ENCODE peak calls at places on chromosome 1, in eight cellular contexts. One of them, this sample, is unnamed.

GRCh38 chr1:111769517-111770146 is 13.9 kb downstream of the DDX20 start:
- DNase-seq in T1000: no peak
- DNase-seq in tibial artery: no peak
- DNase-seq in sciatic nerve: no peak
- DNase-seq in GM04504: peak
- DNase-seq in EL: peak
- DNase-seq in activated CD8-positive, alpha-beta memory T cell treated with anti-CD3 and anti-CD28 coated beads for 48 hours: no peak
- DNase-seq in ELF-1: no peak
- DNase-seq in this sample: peak

GRCh38 chr1:40652979-40653378 is 12.5 kb downstream of the RIMS3 start:
- DNase-seq in EL: no peak
- DNase-seq in GM04504: no peak
- DNase-seq in sciatic nerve: no peak
- DNase-seq in activated CD8-positive, alpha-beta memory T cell treated with anti-CD3 and anti-CD28 coated beads for 48 hours: no peak
- DNase-seq in T1000: no peak
- DNase-seq in ELF-1: no peak
- DNase-seq in tibial artery: no peak
- DNase-seq in this sample: no peak

GRCh38 chr1:117093091-117093534 is 28.4 kb downstream of the TRIM45 start:
- DNase-seq in T1000: peak
- DNase-seq in sciatic nerve: no peak
- DNase-seq in GM04504: peak
- DNase-seq in activated CD8-positive, alpha-beta memory T cell treated with anti-CD3 and anti-CD28 coated beads for 48 hours: no peak
- DNase-seq in EL: peak
- DNase-seq in tibial artery: peak
- DNase-seq in ELF-1: peak
- DNase-seq in this sample: peak

GRCh38 chr1:21381354-21381753 is 58.6 kb upstream of the NBPF3 start:
- DNase-seq in ELF-1: peak
- DNase-seq in activated CD8-positive, alpha-beta memory T cell treated with anti-CD3 and anti-CD28 coated beads for 48 hours: no peak
- DNase-seq in sciatic nerve: no peak
- DNase-seq in T1000: no peak
- DNase-seq in EL: no peak
- DNase-seq in GM04504: no peak
- DNase-seq in tibial artery: no peak
- DNase-seq in this sample: no peak

GRCh38 chr1:209791920-209792319 is 7.6 kb upstream of the C1orf74 start:
- DNase-seq in activated CD8-positive, alpha-beta memory T cell treated with anti-CD3 and anti-CD28 coated beads for 48 hours: no peak
- DNase-seq in GM04504: no peak
- DNase-seq in T1000: no peak
- DNase-seq in EL: no peak
- DNase-seq in tibial artery: no peak
- DNase-seq in ELF-1: no peak
- DNase-seq in sciatic nerve: no peak
- DNase-seq in this sample: no peak

GRCh38 chr1:211610779-211611556 is 32.0 kb upstream of the SLC30A1 start:
- DNase-seq in sciatic nerve: no peak
- DNase-seq in activated CD8-positive, alpha-beta memory T cell treated with anti-CD3 and anti-CD28 coated beads for 48 hours: no peak
- DNase-seq in GM04504: no peak
- DNase-seq in EL: no peak
- DNase-seq in tibial artery: peak
- DNase-seq in T1000: no peak
- DNase-seq in ELF-1: no peak
- DNase-seq in this sample: peak

GRCh38 chr1:67791686-67792475 is 41.4 kb downstream of the GNG12 start:
- DNase-seq in tibial artery: no peak
- DNase-seq in GM04504: peak
- DNase-seq in EL: peak
- DNase-seq in activated CD8-positive, alpha-beta memory T cell treated with anti-CD3 and anti-CD28 coated beads for 48 hours: no peak
- DNase-seq in sciatic nerve: no peak
- DNase-seq in ELF-1: peak
- DNase-seq in T1000: peak
- DNase-seq in this sample: peak

GRCh38 chr1:84835169-84835568 is 57.8 kb downstream of the LPAR3 start:
- DNase-seq in ELF-1: no peak
- DNase-seq in EL: no peak
- DNase-seq in activated CD8-positive, alpha-beta memory T cell treated with anti-CD3 and anti-CD28 coated beads for 48 hours: no peak
- DNase-seq in tibial artery: no peak
- DNase-seq in GM04504: no peak
- DNase-seq in T1000: no peak
- DNase-seq in sciatic nerve: no peak
- DNase-seq in this sample: no peak

GRCh38 chr1:223125249-223125648 is 17.8 kb downstream of the TLR5 start:
- DNase-seq in ELF-1: no peak
- DNase-seq in activated CD8-positive, alpha-beta memory T cell treated with anti-CD3 and anti-CD28 coated beads for 48 hours: no peak
- DNase-seq in tibial artery: no peak
- DNase-seq in sciatic nerve: no peak
- DNase-seq in EL: no peak
- DNase-seq in T1000: no peak
- DNase-seq in GM04504: no peak
- DNase-seq in this sample: no peak

GRCh38 chr1:176379626-176380339 is 83.2 kb upstream of the PAPPA2 start:
- DNase-seq in activated CD8-positive, alpha-beta memory T cell treated with anti-CD3 and anti-CD28 coated beads for 48 hours: no peak
- DNase-seq in EL: no peak
- DNase-seq in tibial artery: peak
- DNase-seq in sciatic nerve: no peak
- DNase-seq in ELF-1: no peak
- DNase-seq in T1000: no peak
- DNase-seq in GM04504: no peak
- DNase-seq in this sample: no peak

GRCh38 chr1:230570724-230571390 is 71.4 kb upstream of the COG2 start:
- DNase-seq in ELF-1: no peak
- DNase-seq in activated CD8-positive, alpha-beta memory T cell treated with anti-CD3 and anti-CD28 coated beads for 48 hours: no peak
- DNase-seq in tibial artery: no peak
- DNase-seq in sciatic nerve: no peak
- DNase-seq in GM04504: no peak
- DNase-seq in EL: no peak
- DNase-seq in T1000: no peak
- DNase-seq in this sample: no peak

GRCh38 chr1:235460768-235461167 is 43.5 kb downstream of the B3GALNT2 start:
- DNase-seq in tibial artery: no peak
- DNase-seq in sciatic nerve: no peak
- DNase-seq in ELF-1: no peak
- DNase-seq in T1000: no peak
- DNase-seq in EL: no peak
- DNase-seq in GM04504: no peak
- DNase-seq in activated CD8-positive, alpha-beta memory T cell treated with anti-CD3 and anti-CD28 coated beads for 48 hours: no peak
- DNase-seq in this sample: no peak

GRCh38 chr1:34843392-34844251 is 15.9 kb downstream of the SMIM12 start:
- DNase-seq in activated CD8-positive, alpha-beta memory T cell treated with anti-CD3 and anti-CD28 coated beads for 48 hours: no peak
- DNase-seq in GM04504: no peak
- DNase-seq in ELF-1: peak
- DNase-seq in EL: no peak
- DNase-seq in sciatic nerve: no peak
- DNase-seq in tibial artery: peak
- DNase-seq in T1000: no peak
- DNase-seq in this sample: no peak

GRCh38 chr1:227937031-227937430 is 10.7 kb downstream of the WNT9A start:
- DNase-seq in ELF-1: peak
- DNase-seq in tibial artery: peak
- DNase-seq in sciatic nerve: peak
- DNase-seq in activated CD8-positive, alpha-beta memory T cell treated with anti-CD3 and anti-CD28 coated beads for 48 hours: no peak
- DNase-seq in EL: no peak
- DNase-seq in GM04504: no peak
- DNase-seq in T1000: no peak
- DNase-seq in this sample: no peak

This sample was measured in NCI-H446 treated with DMSO at 0.1 percent for 48 hours.